ENCODE peak calls at places on chromosome 17, in four cellular contexts. One of them, this sample, is unnamed.
A peak's percentile ranks its signal among the peaks of the same experiment; 100 is the strongest.

GRCh38 chr17:33163827-33164555 is 129.1 kb downstream of the ASIC2 start:
- DNase-seq in neuronal stem cell: no peak
- DNase-seq in fibroblast of lung: peak; percentile 83
- DNase-seq in fibroblast of mammary gland: peak; percentile 37
- DNase-seq in this sample: no peak

GRCh38 chr17:79027925-79028491 is 4.0 kb downstream of the C1QTNF1 start:
- DNase-seq in neuronal stem cell: no peak
- DNase-seq in fibroblast of mammary gland: peak; percentile 38
- DNase-seq in fibroblast of lung: no peak
- DNase-seq in this sample: peak; percentile 86

GRCh38 chr17:49403514-49404289 is 11.0 kb downstream of the PHB1 start:
- DNase-seq in fibroblast of mammary gland: no peak
- DNase-seq in neuronal stem cell: no peak
- DNase-seq in fibroblast of lung: no peak
- DNase-seq in this sample: peak; percentile 37

GRCh38 chr17:21072623-21073278 is 29.9 kb upstream of the USP22 start:
- DNase-seq in neuronal stem cell: no peak
- DNase-seq in fibroblast of mammary gland: no peak
- DNase-seq in fibroblast of lung: no peak
- DNase-seq in this sample: no peak

GRCh38 chr17:41972571-41973411 is 6.2 kb downstream of the CNP start:
- DNase-seq in fibroblast of mammary gland: peak; percentile 45
- DNase-seq in neuronal stem cell: no peak
- DNase-seq in fibroblast of lung: no peak
- DNase-seq in this sample: peak; percentile 76

GRCh38 chr17:44067547-44067945 is 1.1 kb upstream of the LSM12 start:
- DNase-seq in neuronal stem cell: no peak
- DNase-seq in fibroblast of mammary gland: no peak
- DNase-seq in fibroblast of lung: no peak
- DNase-seq in this sample: no peak

GRCh38 chr17:49746791-49747490 is 17.0 kb downstream of the FAM117A start:
- DNase-seq in fibroblast of lung: no peak
- DNase-seq in neuronal stem cell: no peak
- DNase-seq in fibroblast of mammary gland: no peak
- DNase-seq in this sample: no peak

GRCh38 chr17:76027159-76027839 is at the start of gene EVPL:
- DNase-seq in fibroblast of mammary gland: no peak
- DNase-seq in neuronal stem cell: no peak
- DNase-seq in fibroblast of lung: no peak
- DNase-seq in this sample: no peak

GRCh38 chr17:15273141-15273793 is 8.1 kb upstream of the PMP22 start:
- DNase-seq in neuronal stem cell: no peak
- DNase-seq in fibroblast of lung: peak; percentile 94
- DNase-seq in fibroblast of mammary gland: peak; percentile 98
- DNase-seq in this sample: no peak

GRCh38 chr17:49910094-49910857 is 58.7 kb upstream of the DLX4 start:
- DNase-seq in fibroblast of mammary gland: peak; percentile 17
- DNase-seq in fibroblast of lung: peak; percentile 12
- DNase-seq in neuronal stem cell: no peak
- DNase-seq in this sample: no peak

GRCh38 chr17:83175551-83176271 is 96.3 kb downstream of the METRNL start:
- DNase-seq in fibroblast of lung: no peak
- DNase-seq in fibroblast of mammary gland: no peak
- DNase-seq in neuronal stem cell: no peak
- DNase-seq in this sample: no peak

GRCh38 chr17:17035920-17036319 is 6.3 kb upstream of the MPRIP start:
- DNase-seq in neuronal stem cell: no peak
- DNase-seq in fibroblast of mammary gland: no peak
- DNase-seq in fibroblast of lung: no peak
- DNase-seq in this sample: peak; percentile 49

GRCh38 chr17:40547785-40548478 is 17.3 kb downstream of the CCR7 start:
- DNase-seq in fibroblast of mammary gland: no peak
- DNase-seq in neuronal stem cell: no peak
- DNase-seq in fibroblast of lung: no peak
- DNase-seq in this sample: no peak

GRCh38 chr17:55577687-55578086 is 66.4 kb upstream of the SMIM36 start:
- DNase-seq in neuronal stem cell: no peak
- DNase-seq in fibroblast of lung: peak; percentile 49
- DNase-seq in fibroblast of mammary gland: peak; percentile 54
- DNase-seq in this sample: peak; percentile 67

GRCh38 chr17:66248285-66248684 is 19.1 kb upstream of the APOH start:
- DNase-seq in fibroblast of lung: no peak
- DNase-seq in neuronal stem cell: no peak
- DNase-seq in fibroblast of mammary gland: no peak
- DNase-seq in this sample: no peak

GRCh38 chr17:79606487-79606886 is 4.4 kb downstream of the RBFOX3 start:
- DNase-seq in fibroblast of lung: no peak
- DNase-seq in neuronal stem cell: no peak
- DNase-seq in fibroblast of mammary gland: no peak
- DNase-seq in this sample: no peak

GRCh38 chr17:39979865-39980401 is 674 bp upstream of the PSMD3 start:
- DNase-seq in neuronal stem cell: no peak
- DNase-seq in fibroblast of lung: peak; percentile 58
- DNase-seq in fibroblast of mammary gland: peak; percentile 15
- DNase-seq in this sample: no peak

GRCh38 chr17:31610301-31610910 is 218.9 kb downstream of the RAB11FIP4 start:
- DNase-seq in fibroblast of mammary gland: no peak
- DNase-seq in neuronal stem cell: no peak
- DNase-seq in fibroblast of lung: no peak
- DNase-seq in this sample: no peak

GRCh38 chr17:28720247-28720996 is 637 bp downstream of the RPL23A start:
- DNase-seq in fibroblast of mammary gland: no peak
- DNase-seq in neuronal stem cell: no peak
- DNase-seq in fibroblast of lung: no peak
- DNase-seq in this sample: no peak

GRCh38 chr17:21042434-21043295 is at the start of gene USP22:
- DNase-seq in fibroblast of mammary gland: no peak
- DNase-seq in neuronal stem cell: peak; percentile 96
- DNase-seq in fibroblast of lung: no peak
- DNase-seq in this sample: no peak

GRCh38 chr17:47717261-47717697 is 15.8 kb upstream of the TBX21 start:
- DNase-seq in fibroblast of mammary gland: no peak
- DNase-seq in fibroblast of lung: no peak
- DNase-seq in neuronal stem cell: no peak
- DNase-seq in this sample: no peak

GRCh38 chr17:50532452-50533024 is at the start of gene EPN3:
- DNase-seq in fibroblast of mammary gland: no peak
- DNase-seq in neuronal stem cell: no peak
- DNase-seq in fibroblast of lung: no peak
- DNase-seq in this sample: no peak

GRCh38 chr17:50051082-50051576 is 4.8 kb upstream of the ITGA3 start:
- DNase-seq in neuronal stem cell: no peak
- DNase-seq in fibroblast of mammary gland: peak; percentile 86
- DNase-seq in fibroblast of lung: peak; percentile 88
- DNase-seq in this sample: no peak

GRCh38 chr17:34485999-34486398 is 93.4 kb upstream of the TMEM132E start:
- DNase-seq in fibroblast of mammary gland: no peak
- DNase-seq in neuronal stem cell: no peak
- DNase-seq in fibroblast of lung: no peak
- DNase-seq in this sample: no peak

GRCh38 chr17:35298639-35299038 is 55.8 kb downstream of the SLFN5 start:
- DNase-seq in fibroblast of mammary gland: no peak
- DNase-seq in fibroblast of lung: no peak
- DNase-seq in neuronal stem cell: no peak
- DNase-seq in this sample: no peak

GRCh38 chr17:47760409-47761140 is 27.5 kb downstream of the TBX21 start:
- DNase-seq in fibroblast of mammary gland: no peak
- DNase-seq in fibroblast of lung: no peak
- DNase-seq in neuronal stem cell: no peak
- DNase-seq in this sample: no peak

GRCh38 chr17:6510321-6511023 is 45.9 kb downstream of the PITPNM3 start:
- DNase-seq in fibroblast of mammary gland: no peak
- DNase-seq in fibroblast of lung: peak; percentile 29
- DNase-seq in neuronal stem cell: no peak
- DNase-seq in this sample: peak; percentile 36

GRCh38 chr17:16954541-16954940 is 17.4 kb downstream of the TNFRSF13B start:
- DNase-seq in fibroblast of mammary gland: no peak
- DNase-seq in fibroblast of lung: no peak
- DNase-seq in neuronal stem cell: no peak
- DNase-seq in this sample: no peak

GRCh38 chr17:48021964-48022363 is 15.6 kb downstream of the COPZ2 start:
- DNase-seq in fibroblast of mammary gland: no peak
- DNase-seq in neuronal stem cell: no peak
- DNase-seq in fibroblast of lung: no peak
- DNase-seq in this sample: no peak

DNA sequence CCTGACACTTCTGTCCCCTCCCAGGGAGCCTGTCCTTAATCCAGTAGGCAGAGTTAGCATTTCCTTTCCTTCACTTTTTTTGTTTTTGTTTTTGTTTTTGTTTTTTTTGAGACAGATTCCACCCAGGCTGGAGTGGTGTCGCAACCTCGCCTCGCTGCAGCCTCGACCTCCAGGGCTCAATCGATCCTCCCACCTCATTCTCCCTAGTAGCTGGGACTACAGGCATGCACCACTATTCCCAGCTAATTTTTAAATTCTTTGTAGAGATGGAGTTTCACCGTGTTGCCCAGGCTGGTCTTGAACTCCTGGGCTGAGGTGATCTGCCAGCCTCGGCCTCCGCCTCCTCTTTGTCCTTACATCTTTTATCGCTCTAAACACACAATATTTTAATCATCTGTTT is 4.0 kb downstream of the NHERF1 start:
- DNase-seq in fibroblast of mammary gland: no peak
- DNase-seq in neuronal stem cell: no peak
- DNase-seq in fibroblast of lung: no peak
- DNase-seq in this sample: no peak
- H3K4me3 ChIP-seq in fibroblast of mammary gland: no peak overlapping the region
- H3K4me3 ChIP-seq in neuronal stem cell: no peak overlapping the region
- H3K4me3 ChIP-seq in fibroblast of lung: no peak overlapping the region
- H3K4me3 ChIP-seq in this sample: no peak overlapping the region

GRCh38 chr17:8867361-8867981 is at the start of gene PIK3R6:
- DNase-seq in fibroblast of lung: no peak
- DNase-seq in fibroblast of mammary gland: no peak
- DNase-seq in neuronal stem cell: no peak
- DNase-seq in this sample: no peak
- H3K4me3 ChIP-seq in fibroblast of lung: no peak within 1 kb of the TSS
- H3K4me3 ChIP-seq in fibroblast of mammary gland: no peak within 1 kb of the TSS
- H3K4me3 ChIP-seq in neuronal stem cell: no peak within 1 kb of the TSS
- H3K4me3 ChIP-seq in this sample: no peak within 1 kb of the TSS

GRCh38 chr17:1271020-1271423 is 778 bp downstream of the BHLHA9 start:
- DNase-seq in neuronal stem cell: no peak
- DNase-seq in fibroblast of mammary gland: no peak
- DNase-seq in fibroblast of lung: no peak
- DNase-seq in this sample: no peak

GRCh38 chr17:1272701-1273100 is 2.5 kb downstream of the BHLHA9 start:
- DNase-seq in neuronal stem cell: no peak
- DNase-seq in fibroblast of mammary gland: no peak
- DNase-seq in fibroblast of lung: no peak
- DNase-seq in this sample: no peak

GRCh38 chr17:1270210-1271019 is at the start of gene BHLHA9:
- DNase-seq in fibroblast of mammary gland: no peak
- DNase-seq in fibroblast of lung: no peak
- DNase-seq in neuronal stem cell: no peak
- DNase-seq in this sample: no peak

GRCh38 chr17:1273492-1274242 is 3.4 kb downstream of the BHLHA9 start:
- DNase-seq in fibroblast of lung: no peak
- DNase-seq in neuronal stem cell: no peak
- DNase-seq in fibroblast of mammary gland: no peak
- DNase-seq in this sample: no peak

DNA sequence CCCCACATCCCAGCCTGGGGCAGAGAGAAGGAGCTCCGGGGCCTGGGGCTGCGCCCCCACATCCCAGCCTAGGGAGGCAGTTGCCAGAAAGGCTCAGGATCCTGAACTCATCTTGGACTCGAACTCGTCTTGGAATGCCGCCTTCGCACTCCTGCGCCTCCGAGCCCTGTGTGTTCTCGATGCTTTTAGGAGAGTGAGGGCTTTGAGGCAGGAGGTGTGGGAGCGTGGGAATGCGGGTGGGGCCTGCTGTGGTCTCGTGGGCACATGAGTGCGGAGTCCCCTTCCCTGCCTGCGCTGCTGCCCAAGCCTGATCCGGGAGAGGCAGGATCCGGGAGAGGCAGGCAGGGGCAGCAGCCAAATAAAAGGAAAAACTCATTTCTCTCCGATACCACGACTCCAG is 1.2 kb downstream of the BHLHA9 start:
- DNase-seq in fibroblast of mammary gland: no peak
- DNase-seq in neuronal stem cell: no peak
- DNase-seq in fibroblast of lung: no peak
- DNase-seq in this sample: no peak
- H3K4me3 ChIP-seq in fibroblast of mammary gland: no peak overlapping the region
- H3K4me3 ChIP-seq in neuronal stem cell: no peak overlapping the region
- H3K4me3 ChIP-seq in fibroblast of lung: no peak overlapping the region
- H3K4me3 ChIP-seq in this sample: no peak overlapping the region

GRCh38 chr17:12053552-12053951 is 32.9 kb downstream of the MAP2K4 start:
- DNase-seq in fibroblast of mammary gland: no peak
- DNase-seq in fibroblast of lung: no peak
- DNase-seq in neuronal stem cell: no peak
- DNase-seq in this sample: no peak
- H3K4me3 ChIP-seq in fibroblast of mammary gland: no peak overlapping the region
- H3K4me3 ChIP-seq in fibroblast of lung: no peak overlapping the region
- H3K4me3 ChIP-seq in neuronal stem cell: no peak overlapping the region
- H3K4me3 ChIP-seq in this sample: no peak overlapping the region

GRCh38 chr17:9531080-9531479 is 44.5 kb downstream of the STX8 start:
- DNase-seq in neuronal stem cell: no peak
- DNase-seq in fibroblast of lung: no peak
- DNase-seq in fibroblast of mammary gland: no peak
- DNase-seq in this sample: no peak

GRCh38 chr17:9538626-9539025 is 37.0 kb downstream of the STX8 start:
- DNase-seq in fibroblast of lung: no peak
- DNase-seq in fibroblast of mammary gland: no peak
- DNase-seq in neuronal stem cell: no peak
- DNase-seq in this sample: no peak

GRCh38 chr17:9529033-9529748 is 46.4 kb downstream of the STX8 start:
- DNase-seq in fibroblast of mammary gland: peak; percentile 60
- DNase-seq in fibroblast of lung: peak; percentile 45
- DNase-seq in neuronal stem cell: no peak
- DNase-seq in this sample: no peak

GRCh38 chr17:9537177-9537776 is 38.3 kb downstream of the STX8 start:
- DNase-seq in neuronal stem cell: no peak
- DNase-seq in fibroblast of mammary gland: no peak
- DNase-seq in fibroblast of lung: no peak
- DNase-seq in this sample: no peak

GRCh38 chr17:9532715-9533114 is 42.9 kb downstream of the STX8 start:
- DNase-seq in fibroblast of mammary gland: no peak
- DNase-seq in neuronal stem cell: no peak
- DNase-seq in fibroblast of lung: no peak
- DNase-seq in this sample: no peak
- H3K4me3 ChIP-seq in fibroblast of mammary gland: no peak overlapping the region
- H3K4me3 ChIP-seq in neuronal stem cell: no peak overlapping the region
- H3K4me3 ChIP-seq in fibroblast of lung: no peak overlapping the region
- H3K4me3 ChIP-seq in this sample: no peak overlapping the region

GRCh38 chr17:77527836-77528505 is 387.2 kb downstream of the SEC14L1 start:
- DNase-seq in fibroblast of lung: no peak
- DNase-seq in neuronal stem cell: no peak
- DNase-seq in fibroblast of mammary gland: no peak
- DNase-seq in this sample: no peak
- H3K4me3 ChIP-seq in fibroblast of lung: no peak overlapping the region
- H3K4me3 ChIP-seq in neuronal stem cell: peak overlapping the region; percentile 78
- H3K4me3 ChIP-seq in fibroblast of mammary gland: no peak overlapping the region
- H3K4me3 ChIP-seq in this sample: no peak overlapping the region